ENCODE peak calls at places on chromosomes 12 and 14, in four cellular contexts. One of them, this sample, is unnamed.

GRCh38 chr12:6551496-6552139 is 4.2 kb downstream of the IFFO1 start:
- DNase-seq in A549: peak
- DNase-seq in progenitor cell of endocrine pancreas: no peak
- DNase-seq in upper lobe of right lung: no peak
- DNase-seq in this sample: no peak

GRCh38 chr14:101235042-101235871 is 326.0 kb upstream of the DIO3 start:
- DNase-seq in A549: peak
- DNase-seq in progenitor cell of endocrine pancreas: peak
- DNase-seq in upper lobe of right lung: peak
- DNase-seq in this sample: peak

GRCh38 chr12:124917841-124918621 is 3.6 kb upstream of the UBC start:
- DNase-seq in A549: no peak
- DNase-seq in progenitor cell of endocrine pancreas: no peak
- DNase-seq in upper lobe of right lung: no peak
- DNase-seq in this sample: no peak

GRCh38 chr14:28609228-28609828 is 157.3 kb upstream of the FOXG1 start:
- DNase-seq in A549: peak
- DNase-seq in progenitor cell of endocrine pancreas: peak
- DNase-seq in upper lobe of right lung: no peak
- DNase-seq in this sample: peak

GRCh38 chr14:61103541-61104339 is 122.7 kb downstream of the SLC38A6 start:
- DNase-seq in A549: peak
- DNase-seq in progenitor cell of endocrine pancreas: no peak
- DNase-seq in upper lobe of right lung: no peak
- DNase-seq in this sample: no peak

GRCh38 chr14:73058923-73059311 is 583 bp downstream of the RBM25 start:
- DNase-seq in A549: peak
- DNase-seq in progenitor cell of endocrine pancreas: no peak
- DNase-seq in upper lobe of right lung: no peak
- DNase-seq in this sample: no peak

GRCh38 chr14:50677527-50678063 is 9.5 kb upstream of the SAV1 start:
- DNase-seq in A549: peak
- DNase-seq in progenitor cell of endocrine pancreas: no peak
- DNase-seq in upper lobe of right lung: no peak
- DNase-seq in this sample: no peak

GRCh38 chr14:91149462-91149861 is 35.6 kb downstream of the DGLUCY start:
- DNase-seq in A549: peak
- DNase-seq in progenitor cell of endocrine pancreas: no peak
- DNase-seq in upper lobe of right lung: no peak
- DNase-seq in this sample: no peak

GRCh38 chr12:126811401-126811800 is 1455.6 kb upstream of the TMEM132C start:
- DNase-seq in A549: no peak
- DNase-seq in progenitor cell of endocrine pancreas: no peak
- DNase-seq in upper lobe of right lung: no peak
- DNase-seq in this sample: no peak

GRCh38 chr14:91869556-91869955 is 2.2 kb upstream of the TC2N start:
- DNase-seq in A549: no peak
- DNase-seq in progenitor cell of endocrine pancreas: no peak
- DNase-seq in upper lobe of right lung: no peak
- DNase-seq in this sample: no peak

GRCh38 chr12:42469355-42470006 is 120.1 kb downstream of the PRICKLE1 start:
- DNase-seq in A549: no peak
- DNase-seq in progenitor cell of endocrine pancreas: no peak
- DNase-seq in upper lobe of right lung: no peak
- DNase-seq in this sample: no peak

GRCh38 chr12:40733871-40734270 is 41.6 kb downstream of the CNTN1 start:
- DNase-seq in A549: no peak
- DNase-seq in progenitor cell of endocrine pancreas: no peak
- DNase-seq in upper lobe of right lung: no peak
- DNase-seq in this sample: no peak

GRCh38 chr12:50390284-50390683 is 6.1 kb downstream of the FAM186A start:
- DNase-seq in A549: peak
- DNase-seq in progenitor cell of endocrine pancreas: no peak
- DNase-seq in upper lobe of right lung: no peak
- DNase-seq in this sample: no peak

GRCh38 chr12:132955933-132956725 is at the start of gene ZNF605:
- DNase-seq in A549: peak
- DNase-seq in progenitor cell of endocrine pancreas: peak
- DNase-seq in upper lobe of right lung: peak
- DNase-seq in this sample: peak
- TF ChIP-seq CTCF in A549: no peak
- TF ChIP-seq CTCF in progenitor cell of endocrine pancreas: no peak
- TF ChIP-seq CTCF in upper lobe of right lung: no peak
- TF ChIP-seq CTCF in this sample: no peak

DNA sequence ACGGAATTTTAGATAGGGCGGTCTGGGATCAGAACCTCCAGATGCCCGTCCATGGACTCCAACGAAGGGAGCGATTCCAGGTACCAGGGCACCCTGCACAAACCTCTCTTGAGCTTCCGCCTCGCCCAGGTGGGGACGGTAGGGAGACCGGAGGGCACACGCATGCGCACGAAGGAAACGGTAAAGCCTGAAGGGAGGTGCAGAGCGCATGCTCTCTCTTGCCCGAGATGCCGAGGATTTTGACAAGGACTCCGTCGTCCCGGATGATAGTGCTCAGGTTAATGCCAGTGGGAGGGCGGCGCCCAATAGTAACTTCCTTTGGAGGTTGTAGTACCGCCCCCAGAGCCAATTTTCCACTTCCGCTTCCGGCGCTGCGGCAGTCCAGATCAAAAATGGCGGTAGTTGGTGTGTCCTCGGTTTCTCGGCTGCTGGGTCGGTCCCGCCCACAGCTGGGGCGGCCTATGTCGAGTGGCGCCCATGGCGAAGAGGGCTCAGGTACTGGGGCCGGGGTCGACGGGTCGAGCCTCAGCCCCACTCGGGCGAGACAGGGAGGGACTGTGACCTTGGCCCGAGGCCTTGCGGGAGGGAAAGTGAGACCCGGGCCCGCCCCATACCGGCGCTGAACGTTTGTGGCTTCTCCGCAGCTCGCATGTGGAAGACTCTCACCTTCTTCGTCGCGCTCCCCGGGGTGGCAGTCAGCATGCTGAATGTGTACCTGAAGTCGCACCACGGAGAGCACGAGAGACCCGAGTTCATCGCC is at the start of gene COX6A1:
- DNase-seq in A549: peak
- DNase-seq in progenitor cell of endocrine pancreas: peak
- DNase-seq in upper lobe of right lung: peak
- DNase-seq in this sample: peak
- TF ChIP-seq CTCF in A549: no peak
- TF ChIP-seq CTCF in progenitor cell of endocrine pancreas: peak
- TF ChIP-seq CTCF in upper lobe of right lung: no peak
- TF ChIP-seq CTCF in this sample: no peak

GRCh38 chr12:53268009-53268636 is at the start of gene ESPL1:
- DNase-seq in A549: peak
- DNase-seq in progenitor cell of endocrine pancreas: peak
- DNase-seq in upper lobe of right lung: peak
- DNase-seq in this sample: peak
- TF ChIP-seq CTCF in A549: peak
- TF ChIP-seq CTCF in progenitor cell of endocrine pancreas: peak
- TF ChIP-seq CTCF in upper lobe of right lung: peak
- TF ChIP-seq CTCF in this sample: peak

GRCh38 chr14:53791116-53791515 is 165.5 kb downstream of the BMP4 start:
- DNase-seq in A549: no peak
- DNase-seq in progenitor cell of endocrine pancreas: no peak
- DNase-seq in upper lobe of right lung: no peak
- DNase-seq in this sample: no peak
- TF ChIP-seq CTCF in A549: no peak
- TF ChIP-seq CTCF in progenitor cell of endocrine pancreas: no peak
- TF ChIP-seq CTCF in upper lobe of right lung: no peak
- TF ChIP-seq CTCF in this sample: no peak

DNA sequence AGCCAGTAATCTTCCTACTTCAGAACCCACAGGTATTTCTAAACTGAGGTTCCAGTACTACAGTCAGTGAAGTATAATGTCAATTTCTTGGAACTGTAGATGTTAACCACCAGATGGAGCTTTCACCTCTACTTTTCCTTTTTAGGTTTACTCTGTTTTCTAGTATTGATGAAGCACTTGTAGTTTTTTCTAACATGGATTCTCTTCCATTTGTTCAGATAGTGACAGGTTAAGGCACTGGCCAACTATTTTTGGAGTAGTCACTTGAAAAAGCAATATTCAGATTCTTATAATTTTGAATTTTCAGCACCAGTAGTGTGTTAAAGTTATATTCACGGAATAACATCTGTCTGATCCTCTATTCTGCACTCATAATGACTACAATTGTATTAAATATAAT is 4.6 kb upstream of the SEC23A start:
- DNase-seq in A549: peak
- DNase-seq in progenitor cell of endocrine pancreas: no peak
- DNase-seq in upper lobe of right lung: no peak
- DNase-seq in this sample: no peak
- TF ChIP-seq CTCF in A549: peak
- TF ChIP-seq CTCF in progenitor cell of endocrine pancreas: peak
- TF ChIP-seq CTCF in upper lobe of right lung: peak
- TF ChIP-seq CTCF in this sample: no peak

GRCh38 chr14:63833728-63834127 is 19.1 kb upstream of the SYNE2 start:
- DNase-seq in A549: peak
- DNase-seq in progenitor cell of endocrine pancreas: no peak
- DNase-seq in upper lobe of right lung: no peak
- DNase-seq in this sample: no peak
- TF ChIP-seq CTCF in A549: no peak
- TF ChIP-seq CTCF in progenitor cell of endocrine pancreas: no peak
- TF ChIP-seq CTCF in upper lobe of right lung: no peak
- TF ChIP-seq CTCF in this sample: no peak

GRCh38 chr12:11348439-11348838 is 38.2 kb upstream of the PRB4 start:
- DNase-seq in A549: no peak
- DNase-seq in progenitor cell of endocrine pancreas: no peak
- DNase-seq in upper lobe of right lung: no peak
- DNase-seq in this sample: no peak

GRCh38 chr12:11344504-11344903 is 34.3 kb upstream of the PRB4 start:
- DNase-seq in A549: no peak
- DNase-seq in progenitor cell of endocrine pancreas: no peak
- DNase-seq in upper lobe of right lung: no peak
- DNase-seq in this sample: no peak

DNA sequence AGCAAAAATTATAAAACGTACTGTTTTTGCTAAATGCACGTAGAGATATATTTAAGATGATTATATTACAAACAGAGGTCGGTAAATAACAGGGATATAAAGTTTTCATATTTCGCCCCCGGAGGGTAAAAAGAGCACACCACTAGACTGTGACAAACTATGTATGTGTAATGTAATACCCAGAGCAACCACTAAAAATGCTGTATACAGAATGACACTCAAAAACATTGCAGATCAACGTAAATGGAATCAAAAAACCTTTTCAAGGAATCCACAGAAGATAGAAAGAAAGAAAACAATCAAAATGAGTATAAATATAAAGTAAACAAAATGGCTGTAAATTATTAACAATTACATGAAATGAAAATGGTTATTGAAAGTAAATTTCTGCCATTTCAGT is 37.6 kb upstream of the PRB4 start:
- DNase-seq in A549: no peak
- DNase-seq in progenitor cell of endocrine pancreas: no peak
- DNase-seq in upper lobe of right lung: no peak
- DNase-seq in this sample: no peak
- TF ChIP-seq CTCF in A549: no peak
- TF ChIP-seq CTCF in progenitor cell of endocrine pancreas: peak
- TF ChIP-seq CTCF in upper lobe of right lung: no peak
- TF ChIP-seq CTCF in this sample: peak

DNA sequence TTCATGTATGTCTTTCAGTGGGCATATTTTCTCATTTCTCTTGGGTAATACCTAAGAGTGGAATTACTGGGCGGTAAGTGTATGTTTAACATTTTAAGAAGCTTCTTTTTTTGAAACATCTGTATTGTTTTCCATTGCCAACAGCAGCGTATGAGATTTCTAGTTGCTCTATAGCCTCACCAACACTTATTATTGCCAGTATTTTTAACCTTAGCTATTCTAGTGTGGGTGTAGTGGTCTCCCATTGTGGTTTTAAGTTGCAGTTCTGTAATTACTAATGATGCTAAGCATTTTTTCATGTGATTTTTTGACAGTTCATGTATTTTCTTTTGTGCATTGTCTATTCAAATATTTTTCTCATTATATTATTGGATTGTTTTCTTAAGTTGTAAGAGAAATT is 101.9 kb upstream of the EEA1 start:
- DNase-seq in A549: no peak
- DNase-seq in progenitor cell of endocrine pancreas: no peak
- DNase-seq in upper lobe of right lung: no peak
- DNase-seq in this sample: no peak
- TF ChIP-seq CTCF in A549: no peak
- TF ChIP-seq CTCF in progenitor cell of endocrine pancreas: no peak
- TF ChIP-seq CTCF in upper lobe of right lung: no peak
- TF ChIP-seq CTCF in this sample: no peak